ENCODE peak calls at places on chromosomes 12 and 14, in eight cellular contexts. One of them, this sample, is unnamed.
A peak's percentile ranks its signal among the peaks of the same experiment; 100 is the strongest.

GRCh38 chr14:65211341-65211987 is 109.1 kb upstream of the MAX start:
- DNase-seq in heart left ventricle: no peak
- DNase-seq in AG10803: peak; percentile 68
- DNase-seq in endothelial cell: no peak
- DNase-seq in neural progenitor cell: no peak
- DNase-seq in uterus: no peak
- DNase-seq in natural killer cell: no peak
- DNase-seq in fibroblast of pulmonary artery: peak; percentile 75
- DNase-seq in this sample: no peak

GRCh38 chr12:108468149-108468968 is 46.7 kb upstream of the FICD start:
- DNase-seq in natural killer cell: no peak
- DNase-seq in endothelial cell: peak; percentile 60
- DNase-seq in AG10803: peak; percentile 17
- DNase-seq in neural progenitor cell: peak; percentile 81
- DNase-seq in uterus: no peak
- DNase-seq in fibroblast of pulmonary artery: peak; percentile 55
- DNase-seq in heart left ventricle: no peak
- DNase-seq in this sample: peak; percentile 48

GRCh38 chr12:64943686-64944085 is 119.2 kb downstream of the TBC1D30 start:
- DNase-seq in AG10803: peak; percentile 35
- DNase-seq in fibroblast of pulmonary artery: peak; percentile 1
- DNase-seq in uterus: no peak
- DNase-seq in heart left ventricle: no peak
- DNase-seq in natural killer cell: no peak
- DNase-seq in neural progenitor cell: no peak
- DNase-seq in endothelial cell: no peak
- DNase-seq in this sample: no peak

GRCh38 chr12:116339800-116340371 is 62.4 kb upstream of the MED13L start:
- DNase-seq in natural killer cell: no peak
- DNase-seq in fibroblast of pulmonary artery: no peak
- DNase-seq in uterus: no peak
- DNase-seq in endothelial cell: no peak
- DNase-seq in heart left ventricle: no peak
- DNase-seq in neural progenitor cell: no peak
- DNase-seq in AG10803: peak; percentile 46
- DNase-seq in this sample: no peak

GRCh38 chr14:33634631-33635030 is 316.2 kb downstream of the EGLN3 start:
- DNase-seq in uterus: no peak
- DNase-seq in natural killer cell: no peak
- DNase-seq in neural progenitor cell: no peak
- DNase-seq in fibroblast of pulmonary artery: no peak
- DNase-seq in AG10803: peak; percentile 40
- DNase-seq in endothelial cell: no peak
- DNase-seq in heart left ventricle: no peak
- DNase-seq in this sample: no peak

GRCh38 chr14:69129264-69129880 is 23.5 kb downstream of the DCAF5 start:
- DNase-seq in natural killer cell: peak; percentile 50
- DNase-seq in AG10803: peak; percentile 87
- DNase-seq in neural progenitor cell: peak; percentile 91
- DNase-seq in endothelial cell: peak; percentile 60
- DNase-seq in uterus: peak; percentile 80
- DNase-seq in heart left ventricle: peak; percentile 70
- DNase-seq in fibroblast of pulmonary artery: peak; percentile 94
- DNase-seq in this sample: peak; percentile 67

GRCh38 chr12:102543494-102543893 is 63.1 kb upstream of the IGF1 start:
- DNase-seq in neural progenitor cell: no peak
- DNase-seq in fibroblast of pulmonary artery: no peak
- DNase-seq in natural killer cell: no peak
- DNase-seq in uterus: no peak
- DNase-seq in heart left ventricle: no peak
- DNase-seq in endothelial cell: no peak
- DNase-seq in AG10803: peak; percentile 50
- DNase-seq in this sample: no peak

GRCh38 chr12:131921866-131922769 is 7.0 kb upstream of the PUS1 start:
- DNase-seq in uterus: no peak
- DNase-seq in AG10803: no peak
- DNase-seq in endothelial cell: no peak
- DNase-seq in neural progenitor cell: no peak
- DNase-seq in heart left ventricle: peak; percentile 57
- DNase-seq in fibroblast of pulmonary artery: no peak
- DNase-seq in natural killer cell: no peak
- DNase-seq in this sample: no peak

GRCh38 chr14:64708148-64709004 is 4.2 kb downstream of the PLEKHG3 start:
- DNase-seq in AG10803: no peak
- DNase-seq in uterus: no peak
- DNase-seq in heart left ventricle: no peak
- DNase-seq in natural killer cell: no peak
- DNase-seq in fibroblast of pulmonary artery: no peak
- DNase-seq in neural progenitor cell: peak; percentile 59
- DNase-seq in endothelial cell: no peak
- DNase-seq in this sample: no peak

GRCh38 chr14:104166698-104167097 is 28.3 kb downstream of the KIF26A start:
- DNase-seq in endothelial cell: no peak
- DNase-seq in AG10803: no peak
- DNase-seq in natural killer cell: no peak
- DNase-seq in heart left ventricle: no peak
- DNase-seq in neural progenitor cell: no peak
- DNase-seq in fibroblast of pulmonary artery: no peak
- DNase-seq in uterus: no peak
- DNase-seq in this sample: no peak

GRCh38 chr14:57833304-57833703 is 32.6 kb downstream of the SLC35F4 start:
- DNase-seq in natural killer cell: no peak
- DNase-seq in uterus: peak; percentile 77
- DNase-seq in fibroblast of pulmonary artery: peak; percentile 85
- DNase-seq in heart left ventricle: no peak
- DNase-seq in AG10803: peak; percentile 92
- DNase-seq in endothelial cell: no peak
- DNase-seq in neural progenitor cell: no peak
- DNase-seq in this sample: no peak

GRCh38 chr14:101859538-101859902 is 98.0 kb downstream of the PPP2R5C start:
- DNase-seq in natural killer cell: no peak
- DNase-seq in uterus: no peak
- DNase-seq in heart left ventricle: no peak
- DNase-seq in neural progenitor cell: no peak
- DNase-seq in fibroblast of pulmonary artery: no peak
- DNase-seq in AG10803: no peak
- DNase-seq in endothelial cell: no peak
- DNase-seq in this sample: no peak

GRCh38 chr14:20662968-20663731 is 21.2 kb upstream of the RNASE4 start:
- DNase-seq in neural progenitor cell: peak; percentile 82
- DNase-seq in uterus: peak; percentile 81
- DNase-seq in natural killer cell: peak; percentile 68
- DNase-seq in heart left ventricle: peak; percentile 38
- DNase-seq in AG10803: peak; percentile 52
- DNase-seq in endothelial cell: peak; percentile 68
- DNase-seq in fibroblast of pulmonary artery: peak; percentile 66
- DNase-seq in this sample: no peak

GRCh38 chr12:66602483-66603143 is 76.3 kb downstream of the GRIP1 start:
- DNase-seq in uterus: no peak
- DNase-seq in endothelial cell: no peak
- DNase-seq in fibroblast of pulmonary artery: no peak
- DNase-seq in AG10803: no peak
- DNase-seq in neural progenitor cell: no peak
- DNase-seq in natural killer cell: no peak
- DNase-seq in heart left ventricle: no peak
- DNase-seq in this sample: no peak

GRCh38 chr12:1551496-1551895 is 42.9 kb downstream of the FBXL14 start:
- DNase-seq in AG10803: no peak
- DNase-seq in heart left ventricle: no peak
- DNase-seq in endothelial cell: no peak
- DNase-seq in uterus: no peak
- DNase-seq in fibroblast of pulmonary artery: no peak
- DNase-seq in neural progenitor cell: no peak
- DNase-seq in natural killer cell: no peak
- DNase-seq in this sample: no peak

GRCh38 chr14:49640540-49641417 is 5.7 kb upstream of the DNAAF2 start:
- DNase-seq in heart left ventricle: no peak
- DNase-seq in uterus: no peak
- DNase-seq in fibroblast of pulmonary artery: no peak
- DNase-seq in AG10803: no peak
- DNase-seq in endothelial cell: no peak
- DNase-seq in neural progenitor cell: no peak
- DNase-seq in natural killer cell: no peak
- DNase-seq in this sample: no peak

GRCh38 chr12:103771466-103771865 is 69.6 kb downstream of the NT5DC3 start:
- DNase-seq in neural progenitor cell: peak; percentile 59
- DNase-seq in fibroblast of pulmonary artery: peak; percentile 66
- DNase-seq in AG10803: peak; percentile 51
- DNase-seq in uterus: peak; percentile 56
- DNase-seq in heart left ventricle: no peak
- DNase-seq in endothelial cell: peak; percentile 69
- DNase-seq in natural killer cell: no peak
- DNase-seq in this sample: peak; percentile 18
- TF ChIP-seq CTCF in neural progenitor cell: peak; percentile 48
- TF ChIP-seq CTCF in fibroblast of pulmonary artery: peak; percentile 77
- TF ChIP-seq CTCF in AG10803: peak; percentile 78
- TF ChIP-seq CTCF in uterus: peak; percentile 69
- TF ChIP-seq CTCF in heart left ventricle: peak; percentile 25
- TF ChIP-seq CTCF in endothelial cell: peak; percentile 28
- TF ChIP-seq CTCF in natural killer cell: no peak
- TF ChIP-seq CTCF in this sample: peak; percentile 59

DNA sequence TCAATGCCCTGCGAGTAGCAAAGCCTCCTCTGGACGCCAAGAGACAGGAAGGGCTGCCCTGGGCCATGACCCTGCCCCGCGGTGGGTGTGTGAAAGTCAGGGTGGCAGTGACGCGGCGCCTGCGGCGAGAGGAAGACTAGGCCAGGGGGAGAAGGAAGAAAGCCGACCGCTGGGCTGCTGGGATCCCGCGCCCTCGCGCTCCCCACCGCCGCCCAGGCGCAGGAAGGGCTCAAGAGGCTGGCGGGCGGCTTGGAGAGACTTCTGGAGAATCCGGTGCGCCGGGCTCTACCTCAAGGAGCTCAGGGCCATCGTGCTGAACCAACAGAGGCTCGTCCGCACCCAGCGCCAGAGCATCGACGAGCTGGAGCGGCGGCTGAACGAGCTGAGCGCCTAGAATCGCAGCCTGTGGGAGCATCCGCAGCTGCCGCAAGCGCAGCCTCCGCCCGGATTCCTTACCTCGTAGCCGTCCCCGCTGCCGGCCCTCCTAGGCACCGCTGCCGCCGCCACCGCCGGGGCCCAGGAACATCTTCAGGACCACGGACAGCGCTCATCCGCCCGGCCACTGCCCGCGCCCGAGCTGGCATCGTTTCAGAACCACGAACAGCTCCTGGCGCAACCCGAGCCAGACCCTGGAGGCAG is 105.0 kb upstream of the PRB2 start:
- DNase-seq in neural progenitor cell: peak; percentile 97
- DNase-seq in AG10803: peak; percentile 46
- DNase-seq in heart left ventricle: peak; percentile 82
- DNase-seq in uterus: peak; percentile 47
- DNase-seq in fibroblast of pulmonary artery: peak; percentile 73
- DNase-seq in natural killer cell: peak; percentile 85
- DNase-seq in endothelial cell: peak; percentile 98
- DNase-seq in this sample: peak; percentile 98
- TF ChIP-seq CTCF in neural progenitor cell: no peak
- TF ChIP-seq CTCF in AG10803: no peak
- TF ChIP-seq CTCF in heart left ventricle: no peak
- TF ChIP-seq CTCF in uterus: no peak
- TF ChIP-seq CTCF in fibroblast of pulmonary artery: no peak
- TF ChIP-seq CTCF in natural killer cell: no peak
- TF ChIP-seq CTCF in endothelial cell: no peak
- TF ChIP-seq CTCF in this sample: no peak

GRCh38 chr12:30308010-30308717 is 387.5 kb downstream of the IPO8 start:
- DNase-seq in endothelial cell: no peak
- DNase-seq in AG10803: no peak
- DNase-seq in neural progenitor cell: no peak
- DNase-seq in heart left ventricle: no peak
- DNase-seq in natural killer cell: no peak
- DNase-seq in uterus: no peak
- DNase-seq in fibroblast of pulmonary artery: no peak
- DNase-seq in this sample: no peak

GRCh38 chr12:30301291-30301690 is 394.4 kb downstream of the IPO8 start:
- DNase-seq in AG10803: no peak
- DNase-seq in natural killer cell: no peak
- DNase-seq in neural progenitor cell: no peak
- DNase-seq in endothelial cell: no peak
- DNase-seq in fibroblast of pulmonary artery: no peak
- DNase-seq in uterus: no peak
- DNase-seq in heart left ventricle: no peak
- DNase-seq in this sample: no peak

DNA sequence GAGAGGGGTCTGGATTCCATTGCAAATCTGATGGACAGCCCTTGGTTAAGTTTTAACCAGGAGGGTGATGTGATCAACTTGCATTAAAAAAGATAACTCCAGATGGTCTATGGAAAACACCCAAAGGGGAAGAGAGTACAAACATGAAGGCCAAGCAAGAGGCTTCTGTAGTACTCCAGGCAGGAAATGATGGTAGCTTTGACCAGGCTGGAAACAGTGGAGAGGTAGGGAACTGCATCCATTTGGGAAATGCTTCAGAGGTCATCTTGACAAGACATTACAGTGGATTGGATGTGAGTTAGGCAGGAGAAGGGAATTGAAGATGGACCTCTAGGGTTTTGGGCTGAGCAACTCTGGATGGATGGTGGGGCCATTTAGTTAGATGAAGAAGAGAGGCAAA is 391.1 kb downstream of the IPO8 start:
- DNase-seq in natural killer cell: no peak
- DNase-seq in fibroblast of pulmonary artery: no peak
- DNase-seq in AG10803: no peak
- DNase-seq in uterus: no peak
- DNase-seq in neural progenitor cell: no peak
- DNase-seq in heart left ventricle: no peak
- DNase-seq in endothelial cell: no peak
- DNase-seq in this sample: no peak
- TF ChIP-seq CTCF in natural killer cell: no peak
- TF ChIP-seq CTCF in fibroblast of pulmonary artery: no peak
- TF ChIP-seq CTCF in AG10803: no peak
- TF ChIP-seq CTCF in uterus: no peak
- TF ChIP-seq CTCF in neural progenitor cell: no peak
- TF ChIP-seq CTCF in heart left ventricle: no peak
- TF ChIP-seq CTCF in endothelial cell: no peak
- TF ChIP-seq CTCF in this sample: no peak

GRCh38 chr12:49902399-49903350 is 1.0 kb downstream of the FAIM2 start:
- DNase-seq in endothelial cell: no peak
- DNase-seq in heart left ventricle: no peak
- DNase-seq in AG10803: no peak
- DNase-seq in natural killer cell: no peak
- DNase-seq in neural progenitor cell: peak; percentile 61
- DNase-seq in fibroblast of pulmonary artery: no peak
- DNase-seq in uterus: no peak
- DNase-seq in this sample: no peak
- TF ChIP-seq CTCF in endothelial cell: peak; percentile 11
- TF ChIP-seq CTCF in heart left ventricle: no peak
- TF ChIP-seq CTCF in AG10803: no peak
- TF ChIP-seq CTCF in natural killer cell: no peak
- TF ChIP-seq CTCF in neural progenitor cell: peak; percentile 18
- TF ChIP-seq CTCF in fibroblast of pulmonary artery: no peak
- TF ChIP-seq CTCF in uterus: no peak
- TF ChIP-seq CTCF in this sample: no peak